ENCODE peak calls at places on chromosomes 11 and 22, in six cellular contexts. Z is epithelial cell of esophagus, B is AG04450, K is HFFc6, I is WTC11, T is cardiac fibroblast. C is an unnamed sample.

GRCh38 chr11:91796999-91797398 is 427.6 kb upstream of the FAT3 start:
- DNase-seq in Z (no peak), B (no peak), K (no peak), I (no peak), T (no peak), C (no peak)

GRCh38 chr11:60870276-60870675 is 2.9 kb downstream of the ZP1 start:
- DNase-seq in Z (no peak), B (no peak), K (no peak), I (no peak), T (no peak), C (no peak)

GRCh38 chr11:116192509-116193206 is 580.1 kb downstream of the BUD13 start:
- DNase-seq in Z (no peak), B (no peak), K (no peak), I (no peak), T (no peak), C (no peak)

GRCh38 chr22:43440103-43440387 is 28.2 kb downstream of the MPPED1 start:
- DNase-seq in Z (no peak), B (no peak), K (no peak), I (no peak), T (no peak), C (no peak)

GRCh38 chr11:3093281-3094191 is 36.3 kb upstream of the CARS1 start:
- DNase-seq in Z (no peak), B (no peak), K (no peak), I (peak), T (no peak), C (no peak)

GRCh38 chr11:521179-521688 is 14.1 kb downstream of the HRAS start:
- DNase-seq in Z (no peak), B (no peak), K (no peak), I (no peak), T (peak), C (no peak)

GRCh38 chr11:89436071-89436470 is 55.1 kb downstream of the NOX4 start:
- DNase-seq in Z (peak), B (peak), K (peak), I (no peak), T (peak), C (no peak)

GRCh38 chr11:134439181-134439580 is 27.1 kb upstream of the B3GAT1 start:
- DNase-seq in Z (no peak), B (no peak), K (no peak), I (no peak), T (no peak), C (no peak)

GRCh38 chr11:130527648-130528300 is 79.3 kb downstream of the ADAMTS15 start:
- DNase-seq in Z (no peak), B (no peak), K (no peak), I (no peak), T (peak), C (peak)

GRCh38 chr11:17612221-17613188 is 65.4 kb downstream of the OTOG start:
- DNase-seq in Z (no peak), B (no peak), K (no peak), I (no peak), T (no peak), C (no peak)

GRCh38 chr11:72758690-72759389 is 6.6 kb upstream of the ARAP1 start:
- DNase-seq in Z (no peak), B (peak), K (no peak), I (no peak), T (peak), C (no peak)

GRCh38 chr22:19942886-19943664 is 1.5 kb upstream of the TXNRD2 start:
- DNase-seq in Z (peak), B (no peak), K (peak), I (no peak), T (peak), C (no peak)

GRCh38 chr11:126378763-126379162 is 23.3 kb downstream of the ST3GAL4 start:
- DNase-seq in Z (no peak), B (no peak), K (no peak), I (no peak), T (peak), C (no peak)

GRCh38 chr11:72975778-72976520 is 161.7 kb downstream of the ATG16L2 start:
- DNase-seq in Z (peak), B (peak), K (peak), I (no peak), T (peak), C (no peak)

GRCh38 chr11:134949716-134950115 is 537.7 kb upstream of the B3GAT1 start:
- DNase-seq in Z (peak), B (no peak), K (no peak), I (no peak), T (no peak), C (no peak)

GRCh38 chr11:87301785-87302540 is 264.2 kb downstream of the TMEM135 start:
- DNase-seq in Z (peak), B (no peak), K (no peak), I (no peak), T (peak), C (no peak)

GRCh38 chr22:41899992-41900651 is 14.8 kb downstream of the SHISA8 start:
- DNase-seq in Z (no peak), B (no peak), K (no peak), I (no peak), T (no peak), C (no peak)

GRCh38 chr11:110065189-110065588 is 28.0 kb upstream of the ZC3H12C start:
- DNase-seq in Z (peak), B (no peak), K (no peak), I (no peak), T (no peak), C (no peak)

GRCh38 chr11:122276221-122276620 is 160.2 kb upstream of the BLID start:
- DNase-seq in Z (no peak), B (no peak), K (no peak), I (no peak), T (no peak), C (no peak)

GRCh38 chr11:117824571-117825537 is at the start of gene FXYD2:
- DNase-seq in Z (peak), B (no peak), K (no peak), I (peak), T (no peak), C (no peak)

GRCh38 chr11:130580372-130580771 is 131.9 kb downstream of the ADAMTS15 start:
- DNase-seq in Z (peak), B (peak), K (peak), I (no peak), T (peak), C (no peak)

GRCh38 chr22:37358917-37359316 is 68.4 kb downstream of the ELFN2 start:
- DNase-seq in Z (peak), B (no peak), K (no peak), I (no peak), T (no peak), C (no peak)

GRCh38 chr11:18383388-18384156 is 10.8 kb upstream of the LDHA start:
- DNase-seq in Z (peak), B (peak), K (peak), I (no peak), T (peak), C (peak)

GRCh38 chr11:120153221-120153620 is 15.3 kb upstream of the TRIM29 start:
- DNase-seq in Z (peak), B (no peak), K (no peak), I (no peak), T (no peak), C (no peak)

GRCh38 chr11:112523477-112523876 is 262.8 kb upstream of the PLET1 start:
- DNase-seq in Z (no peak), B (no peak), K (no peak), I (peak), T (no peak), C (no peak)

GRCh38 chr11:122183933-122184332 is 67.9 kb upstream of the BLID start:
- DNase-seq in Z (no peak), B (no peak), K (no peak), I (no peak), T (no peak), C (no peak)

GRCh38 chr11:36313073-36313472 is 17.0 kb downstream of the PRR5L start:
- DNase-seq in Z (peak), B (no peak), K (no peak), I (no peak), T (no peak), C (no peak)

GRCh38 chr11:9263840-9264380 is 1.2 kb downstream of the DENND5A start:
- DNase-seq in Z (no peak), B (no peak), K (peak), I (no peak), T (peak), C (no peak)

GRCh38 chr22:33922268-33922667 is 2.0 kb upstream of the LARGE1 start:
- DNase-seq in Z (no peak), B (no peak), K (no peak), I (peak), T (peak), C (peak)

GRCh38 chr11:108235192-108235591 is 12.3 kb downstream of the ATM start:
- DNase-seq in Z (no peak), B (no peak), K (no peak), I (no peak), T (no peak), C (no peak)

GRCh38 chr22:36367479-36367878 is 20.3 kb downstream of the MYH9 start:
- DNase-seq in Z (no peak), B (no peak), K (no peak), I (no peak), T (peak), C (no peak)

GRCh38 chr11:49405743-49406142 is 197.3 kb upstream of the FOLH1 start:
- DNase-seq in Z (no peak), B (no peak), K (no peak), I (no peak), T (no peak), C (no peak)

GRCh38 chr11:132898676-132899075 is 633.6 kb downstream of the OPCML start:
- DNase-seq in Z (no peak), B (no peak), K (no peak), I (no peak), T (no peak), C (no peak)

GRCh38 chr11:107590460-107591097 is 368 bp upstream of the ELMOD1 start:
- DNase-seq in Z (no peak), B (no peak), K (no peak), I (peak), T (no peak), C (no peak)

GRCh38 chr11:13834463-13834862 is 128.1 kb upstream of the SPON1 start:
- DNase-seq in Z (no peak), B (no peak), K (no peak), I (peak), T (no peak), C (peak)

GRCh38 chr11:67022961-67023956 is at the start of gene SYT12:
- DNase-seq in Z (peak), B (no peak), K (no peak), I (peak), T (peak), C (no peak)

GRCh38 chr22:26777402-26777801 is 120.0 kb downstream of the MIAT start:
- DNase-seq in Z (no peak), B (no peak), K (peak), I (no peak), T (no peak), C (no peak)

DNA sequence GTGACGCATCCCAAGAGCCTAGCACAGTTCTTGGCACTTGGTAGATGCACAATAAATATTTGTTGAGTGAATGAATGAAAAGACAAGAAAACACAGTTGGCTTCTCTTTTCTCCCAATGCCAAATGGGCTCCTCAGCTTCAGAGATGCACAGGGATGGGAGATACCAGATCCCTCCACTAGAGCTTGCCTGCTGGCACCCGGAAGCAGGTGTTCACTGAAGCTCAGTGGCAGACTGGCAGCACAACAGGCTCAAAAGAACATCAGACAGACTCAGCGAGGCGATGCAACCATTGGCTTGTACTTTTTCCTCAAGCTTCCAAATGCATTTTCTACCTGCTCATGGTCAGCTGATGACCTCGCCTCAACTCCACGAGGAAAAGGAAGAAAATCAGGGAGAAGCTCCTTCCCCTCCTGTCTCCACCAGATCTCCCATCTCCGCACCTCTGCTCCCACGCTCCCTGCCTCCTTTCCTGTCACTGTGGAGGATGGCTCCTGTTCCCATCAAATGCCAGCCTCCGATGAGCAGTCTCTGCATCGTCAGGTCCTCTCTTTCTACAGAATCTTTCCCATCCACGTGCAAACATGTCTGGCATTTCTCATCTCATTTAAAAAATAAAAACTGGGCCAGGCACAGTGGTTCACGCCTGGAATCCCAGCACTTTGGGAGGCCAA is 5.8 kb downstream of the RAPSN start:
- DNase-seq in Z (no peak), B (no peak), K (no peak), I (no peak), T (no peak), C (no peak)
- TF ChIP-seq CTCF in Z (peak), B (peak), K (peak), I (no peak), T (no peak), C (no peak)

DNA sequence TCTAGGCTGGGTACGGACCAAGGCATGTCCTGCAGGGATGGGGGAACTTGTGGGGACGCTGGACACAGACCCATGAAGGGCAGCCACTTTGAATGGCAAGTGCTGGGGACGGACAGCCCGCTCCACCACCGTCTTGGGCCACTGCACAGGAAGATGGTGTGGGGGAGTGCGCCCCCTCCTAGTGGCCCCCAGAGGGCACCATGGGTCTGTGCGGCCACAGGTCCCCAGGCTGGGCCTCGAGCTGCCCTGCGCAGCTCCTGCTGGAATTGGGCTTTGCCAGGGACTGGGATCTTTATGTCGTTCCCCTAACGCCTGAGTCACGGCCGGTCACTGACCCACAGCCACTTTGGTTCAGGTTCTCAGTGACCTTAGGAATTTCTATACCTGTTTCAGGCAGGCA is 44.4 kb downstream of the NAT10 start:
- DNase-seq in Z (peak), B (no peak), K (no peak), I (peak), T (peak), C (peak)
- TF ChIP-seq CTCF in Z (peak), B (peak), K (peak), I (no peak), T (peak), C (no peak)

GRCh38 chr22:23274146-23274526 is 93.8 kb downstream of the BCR start:
- DNase-seq in Z (no peak), B (no peak), K (no peak), I (no peak), T (no peak), C (no peak)

GRCh38 chr22:23276656-23277582 is 96.6 kb downstream of the BCR start:
- DNase-seq in Z (no peak), B (no peak), K (no peak), I (no peak), T (no peak), C (no peak)

GRCh38 chr22:23273445-23274145 is 93.3 kb downstream of the BCR start:
- DNase-seq in Z (no peak), B (no peak), K (no peak), I (no peak), T (no peak), C (no peak)

GRCh38 chr22:23275751-23276150 is 95.4 kb downstream of the BCR start:
- DNase-seq in Z (no peak), B (no peak), K (no peak), I (no peak), T (no peak), C (no peak)

GRCh38 chr22:23274891-23275694 is 94.8 kb downstream of the BCR start:
- DNase-seq in Z (no peak), B (no peak), K (no peak), I (no peak), T (no peak), C (no peak)
- TF ChIP-seq CTCF in Z (no peak), B (no peak), K (no peak), I (no peak), T (no peak), C (no peak)

DNA sequence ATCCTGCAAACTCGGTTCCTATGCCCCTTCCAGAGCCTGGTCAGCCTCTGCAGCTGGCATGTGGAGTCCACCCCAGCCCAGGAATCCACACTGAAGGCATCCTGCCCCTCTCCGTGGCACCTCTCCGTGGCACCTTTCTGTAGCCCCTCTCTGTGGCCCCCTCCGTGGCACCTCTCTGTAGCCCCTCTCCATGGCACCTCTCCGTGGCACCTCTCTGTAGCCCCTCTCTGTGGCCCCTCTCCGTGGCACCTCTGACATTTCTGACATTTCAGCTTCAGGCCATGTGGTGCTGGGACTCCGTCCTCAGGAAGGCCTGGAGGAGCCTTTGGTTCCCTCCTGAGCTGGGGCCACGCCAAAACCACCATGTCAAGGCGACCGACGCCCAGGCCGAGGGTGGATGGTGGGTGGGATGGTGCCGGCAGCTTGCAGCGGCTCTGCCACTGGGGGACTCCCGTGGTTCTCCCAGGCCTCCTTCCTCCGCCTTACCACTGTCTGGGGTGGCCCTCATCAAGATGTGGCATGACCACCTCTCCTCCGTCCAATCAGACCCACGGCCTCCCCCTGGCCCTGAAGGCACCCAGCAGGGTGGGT is 1518.5 kb downstream of the BRD1 start:
- DNase-seq in Z (no peak), B (no peak), K (no peak), I (no peak), T (no peak), C (no peak)
- TF ChIP-seq CTCF in Z (no peak), B (no peak), K (no peak), I (no peak), T (no peak), C (no peak)

GRCh38 chr11:45211732-45212131 is 65.3 kb downstream of the PRDM11 start:
- DNase-seq in Z (no peak), B (no peak), K (peak), I (no peak), T (no peak), C (no peak)
- TF ChIP-seq CTCF in Z (no peak), B (no peak), K (peak), I (no peak), T (no peak), C (no peak)

GRCh38 chr11:65016705-65017104 is 2.7 kb downstream of the ARL2 start:
- DNase-seq in Z (peak), B (no peak), K (no peak), I (peak), T (no peak), C (no peak)
- TF ChIP-seq CTCF in Z (no peak), B (no peak), K (no peak), I (no peak), T (no peak), C (no peak)

C was measured in endothelial cell.